ENCODE peak calls at places on chromosome 11, in four cellular contexts. A, W, I and O are unnamed samples.

GRCh38 chr11:46285594-46286033 is 8.2 kb downstream of the CREB3L1 start:
- DNase-seq in A (no peak), W (no peak), I (no peak), O (no peak)

GRCh38 chr11:8833568-8834275 is 77.3 kb upstream of the AKIP1 start:
- DNase-seq in A (no peak), W (no peak), I (no peak), O (no peak)

GRCh38 chr11:104113541-104113940 is 50.4 kb downstream of the PDGFD start:
- DNase-seq in A (no peak), W (no peak), I (no peak), O (no peak)

GRCh38 chr11:45287316-45287903 is 1.3 kb upstream of the SYT13 start:
- DNase-seq in A (no peak), W (no peak), I (no peak), O (no peak)

GRCh38 chr11:113440816-113441215 is 34.4 kb downstream of the DRD2 start:
- DNase-seq in A (no peak), W (no peak), I (no peak), O (no peak)

GRCh38 chr11:61061081-61061826 is 41.0 kb upstream of the CD5 start:
- DNase-seq in A (no peak), W (no peak), I (no peak), O (no peak)

GRCh38 chr11:69178819-69179482 is 23.2 kb downstream of the SMIM38 start:
- DNase-seq in A (no peak), W (no peak), I (no peak), O (no peak)

GRCh38 chr11:8096575-8096974 is 15.6 kb downstream of the TUB start:
- DNase-seq in A (no peak), W (no peak), I (no peak), O (no peak)

GRCh38 chr11:125074511-125075241 is 11.6 kb downstream of the SLC37A2 start:
- DNase-seq in A (no peak), W (no peak), I (no peak), O (no peak)

GRCh38 chr11:75150879-75151278 is at the start of gene SLCO2B1:
- DNase-seq in A (no peak), W (no peak), I (no peak), O (no peak)

GRCh38 chr11:122556605-122557004 is 98.9 kb upstream of the UBASH3B start:
- DNase-seq in A (no peak), W (no peak), I (peak), O (no peak)

GRCh38 chr11:62444271-62444833 is 25.5 kb downstream of the SCGB1A1 start:
- DNase-seq in A (no peak), W (peak), I (no peak), O (no peak)

GRCh38 chr11:94814238-94814976 is 46.3 kb downstream of the AMOTL1 start:
- DNase-seq in A (no peak), W (no peak), I (no peak), O (no peak)

GRCh38 chr11:107545101-107545514 is 20.4 kb downstream of the ALKBH8 start:
- DNase-seq in A (no peak), W (no peak), I (no peak), O (no peak)

GRCh38 chr11:61509058-61510029 is 795 bp downstream of the LRRC10B start:
- DNase-seq in A (peak), W (peak), I (peak), O (peak)

GRCh38 chr11:76806131-76806530 is 23.0 kb downstream of the TSKU start:
- DNase-seq in A (no peak), W (no peak), I (no peak), O (no peak)

GRCh38 chr11:130403301-130403804 is 25.1 kb downstream of the ADAMTS8 start:
- DNase-seq in A (no peak), W (peak), I (no peak), O (no peak)

GRCh38 chr11:76793834-76794291 is 10.7 kb downstream of the TSKU start:
- DNase-seq in A (no peak), W (no peak), I (no peak), O (no peak)

GRCh38 chr11:67322049-67322448 is 18.7 kb downstream of the SSH3 start:
- DNase-seq in A (no peak), W (no peak), I (no peak), O (no peak)

GRCh38 chr11:129377739-129378138 is 2.1 kb downstream of the BARX2 start:
- DNase-seq in A (no peak), W (no peak), I (no peak), O (no peak)

GRCh38 chr11:33835143-33835878 is 56.6 kb downstream of the LMO2 start:
- DNase-seq in A (no peak), W (peak), I (no peak), O (no peak)

GRCh38 chr11:102807921-102808320 is 10.0 kb upstream of the MMP1 start:
- DNase-seq in A (no peak), W (no peak), I (peak), O (peak)